ENCODE peak calls at places on chromosomes 3 and 15, in four cellular contexts. D, T, G and Q are unnamed samples.

GRCh38 chr3:23960649-23961048 is 15.6 kb downstream of the NR1D2 start:
- DNase-seq in D (no peak), G (no peak), T (no peak), Q (no peak)

GRCh38 chr3:54433846-54434245 is 311.5 kb downstream of the CACNA2D3 start:
- DNase-seq in T (peak), G (peak), D (no peak), Q (no peak)

GRCh38 chr3:26719148-26719547 is 96.6 kb downstream of the LRRC3B start:
- DNase-seq in G (peak), D (no peak), T (no peak), Q (no peak)

GRCh38 chr3:143901105-143901504 is 52.8 kb upstream of the SLC9A9 start:
- DNase-seq in T (no peak), D (no peak), G (no peak), Q (no peak)

GRCh38 chr15:57922780-57923179 is 142.7 kb downstream of the ALDH1A2 start:
- DNase-seq in D (no peak), G (no peak), T (peak), Q (no peak)

GRCh38 chr15:67050062-67050461 is 15.3 kb upstream of the SMAD3 start:
- DNase-seq in T (peak), G (no peak), D (no peak), Q (no peak)

GRCh38 chr3:66482005-66482404 is 18.8 kb downstream of the LRIG1 start:
- DNase-seq in T (no peak), D (no peak), G (no peak), Q (no peak)

GRCh38 chr3:64462203-64463120 is 225.3 kb downstream of the ADAMTS9 start:
- DNase-seq in D (no peak), T (peak), G (peak), Q (no peak)

GRCh38 chr15:101068961-101069734 is 150.0 kb downstream of the LRRK1 start:
- DNase-seq in D (no peak), G (no peak), T (no peak), Q (no peak)

GRCh38 chr3:143321058-143321769 is 201.6 kb downstream of the CHST2 start:
- DNase-seq in G (no peak), T (no peak), D (no peak), Q (no peak)

GRCh38 chr3:111763968-111764367 is 95.1 kb upstream of the PHLDB2 start:
- DNase-seq in T (no peak), G (no peak), D (no peak), Q (no peak)

GRCh38 chr3:22372292-22372949 is 621.4 kb upstream of the ZNF385D start:
- DNase-seq in D (no peak), G (peak), T (no peak), Q (no peak)

GRCh38 chr3:127320529-127321121 is 32.8 kb upstream of the PRR20G start:
- DNase-seq in T (no peak), D (no peak), G (no peak), Q (no peak)

GRCh38 chr15:80597081-80597480 is 98.0 kb upstream of the ABHD17C start:
- DNase-seq in D (no peak), G (no peak), T (no peak), Q (no peak)